ENCODE peak calls at places on chromosomes 7 and 10, in four cellular contexts. M is lower lobe of right lung, K is right cardiac atrium, V is pancreas. L is an unnamed sample.

GRCh38 chr10:7788640-7789335 is 811 bp downstream of the ATP5F1C start:
- ATAC-seq in M (no peak), K (no peak), V (peak; percentile 23), L (no peak)

GRCh38 chr7:71239517-71239916 is 107.6 kb downstream of the GALNT17 start:
- ATAC-seq in K (peak; percentile 59), V (no peak), M (peak; percentile 56), L (peak; percentile 29)

GRCh38 chr10:70379581-70380176 is 2.7 kb downstream of the LRRC20 start:
- ATAC-seq in M (no peak), K (no peak), V (no peak), L (no peak)

GRCh38 chr7:94301024-94301588 is 93.6 kb upstream of the COL1A2 start:
- ATAC-seq in V (peak; percentile 95), M (peak; percentile 80), K (peak; percentile 95), L (peak; percentile 86)

GRCh38 chr10:95793401-95794045 is 37.6 kb downstream of the ENTPD1 start:
- ATAC-seq in V (no peak), M (peak; percentile 85), K (no peak), L (no peak)

GRCh38 chr10:33193867-33194521 is 140.5 kb downstream of the NRP1 start:
- ATAC-seq in K (peak; percentile 59), M (peak; percentile 58), V (peak; percentile 24), L (peak; percentile 55)

GRCh38 chr7:80218723-80219122 is 84.1 kb downstream of the GNAI1 start:
- ATAC-seq in V (peak; percentile 38), M (no peak), K (no peak), L (peak; percentile 42)

GRCh38 chr10:133257489-133258065 is 19.1 kb downstream of the ADAM8 start:
- ATAC-seq in M (peak; percentile 41), K (peak; percentile 17), V (peak; percentile 67), L (peak; percentile 24)

GRCh38 chr7:127417346-127417745 is 24.8 kb upstream of the ZNF800 start:
- ATAC-seq in K (no peak), V (no peak), M (no peak), L (no peak)

GRCh38 chr7:111108526-111108925 is 17.6 kb downstream of the LRRN3 start:
- ATAC-seq in V (no peak), K (no peak), M (no peak), L (no peak)

GRCh38 chr10:58212622-58213021 is 55.1 kb downstream of the IPMK start:
- ATAC-seq in K (no peak), V (no peak), M (no peak), L (no peak)

GRCh38 chr7:27774717-27775328 is 34.9 kb downstream of the TAX1BP1 start:
- ATAC-seq in K (no peak), V (peak; percentile 66), M (no peak), L (no peak)

GRCh38 chr7:645606-646005 is 80.9 kb upstream of the DNAAF5 start:
- ATAC-seq in M (no peak), K (no peak), V (no peak), L (no peak)

GRCh38 chr10:125742465-125742864 is 23.0 kb downstream of the EDRF1 start:
- ATAC-seq in V (no peak), M (no peak), K (no peak), L (no peak)

GRCh38 chr10:37125921-37126320 is 523 bp downstream of the ANKRD30A start:
- ATAC-seq in M (no peak), K (no peak), V (no peak), L (no peak)

GRCh38 chr7:158734861-158735260 is 30.3 kb upstream of the NCAPG2 start:
- ATAC-seq in K (no peak), M (no peak), V (no peak), L (no peak)

GRCh38 chr10:130190065-130190736 is 54.0 kb downstream of the GLRX3 start:
- ATAC-seq in V (peak; percentile 95), K (peak; percentile 93), M (peak; percentile 97), L (peak; percentile 90)

GRCh38 chr7:128961030-128961659 is 23.4 kb downstream of the IRF5 start:
- ATAC-seq in V (no peak), K (no peak), M (no peak), L (no peak)

GRCh38 chr10:48789861-48790739 is 105.4 kb downstream of the WDFY4 start:
- ATAC-seq in V (no peak), K (no peak), M (peak; percentile 49), L (no peak)

GRCh38 chr10:20299037-20299557 is 482.9 kb downstream of the PLXDC2 start:
- ATAC-seq in M (no peak), K (no peak), V (no peak), L (no peak)

GRCh38 chr7:21383217-21383832 is 44.6 kb upstream of the SP4 start:
- ATAC-seq in V (peak; percentile 91), K (no peak), M (no peak), L (no peak)

GRCh38 chr7:16744518-16745250 is 8.9 kb upstream of the TSPAN13 start:
- ATAC-seq in V (no peak), K (no peak), M (no peak), L (no peak)

GRCh38 chr10:99993994-99994689 is 15.6 kb downstream of the DNMBP start:
- ATAC-seq in K (peak; percentile 80), M (peak; percentile 94), V (peak; percentile 26), L (peak; percentile 78)

GRCh38 chr7:146067880-146068279 is 48.7 kb upstream of the CNTNAP2 start:
- ATAC-seq in V (no peak), M (no peak), K (peak; percentile 75), L (no peak)

GRCh38 chr7:2668401-2668800 is 19.6 kb upstream of the AMZ1 start:
- ATAC-seq in K (no peak), M (no peak), V (no peak), L (no peak)

GRCh38 chr7:37198188-37198905 is 250.3 kb downstream of the ELMO1 start:
- ATAC-seq in M (no peak), K (no peak), V (peak; percentile 57), L (no peak)

GRCh38 chr10:72784551-72785421 is 92.8 kb downstream of the MCU start:
- ATAC-seq in K (peak; percentile 90), M (peak; percentile 85), V (peak; percentile 74), L (peak; percentile 48)

GRCh38 chr7:41110186-41110585 is 592.7 kb downstream of the INHBA start:
- ATAC-seq in K (no peak), M (no peak), V (no peak), L (no peak)

GRCh38 chr7:141178486-141179135 is 104.7 kb downstream of the TMEM178B start:
- ATAC-seq in K (no peak), M (no peak), V (no peak), L (no peak)

GRCh38 chr10:3455385-3456334 is 283.1 kb upstream of the PITRM1 start:
- ATAC-seq in K (no peak), V (no peak), M (no peak), L (no peak)

GRCh38 chr7:35714862-35715261 is 19.9 kb upstream of the HERPUD2 start:
- ATAC-seq in K (peak; percentile 16), M (no peak), V (no peak), L (no peak)

GRCh38 chr10:51766423-51767145 is 67.2 kb upstream of the CSTF2T start:
- ATAC-seq in M (no peak), K (no peak), V (no peak), L (no peak)

GRCh38 chr10:89458289-89458688 is 43.9 kb downstream of the IFIT5 start:
- ATAC-seq in M (no peak), V (no peak), K (peak; percentile 26), L (no peak)

GRCh38 chr7:34315032-34315431 is 343.0 kb upstream of the NPSR1 start:
- ATAC-seq in V (no peak), M (no peak), K (no peak), L (no peak)

GRCh38 chr7:77989981-77990566 is 191.5 kb downstream of the PHTF2 start:
- ATAC-seq in V (peak; percentile 32), M (no peak), K (no peak), L (no peak)

GRCh38 chr10:58637372-58637771 is 124.7 kb downstream of the BICC1 start:
- ATAC-seq in M (no peak), V (peak; percentile 55), K (peak; percentile 50), L (no peak)

GRCh38 chr10:7625836-7626235 is 40.9 kb downstream of the ITIH5 start:
- ATAC-seq in V (peak; percentile 42), K (no peak), M (peak; percentile 75), L (peak; percentile 94)

GRCh38 chr7:138945169-138945568 is 36.0 kb downstream of the KIAA1549 start:
- ATAC-seq in K (no peak), M (no peak), V (no peak), L (no peak)

GRCh38 chr7:50664937-50665336 is 99.7 kb upstream of the DDC start:
- ATAC-seq in M (no peak), K (no peak), V (no peak), L (no peak)